ENCODE peak calls at places on chromosome 18, in eight cellular contexts. E is NCI-H1694 treated with DMSO at 0.1 percent for 48 hours; I is A549; T is uterus; G is esophagus squamous epithelium; P is DND-41; C is nephron progenitor cell; U is stimulated activated CD8-positive, alpha-beta memory T cell treated with anti-CD3 and anti-CD28 coated beads, Interleukin-2, amount 100 ng/mL, for 1 hour. L is an unnamed sample.

GRCh38 chr18:48994044-48994651 is 43.4 kb upstream of the SMAD7 start:
- DNase-seq in E (no peak), I (no peak), T (peak; percentile 76), G (no peak), P (no peak), C (no peak), U (no peak), L (no peak)

GRCh38 chr18:48959921-48960920 is 9.5 kb upstream of the SMAD7 start:
- DNase-seq in E (no peak), I (no peak), T (no peak), G (no peak), P (no peak), C (no peak), U (no peak), L (no peak)

GRCh38 chr18:34283506-34283905 is 58.8 kb upstream of the NOL4 start:
- DNase-seq in E (no peak), I (no peak), T (no peak), G (no peak), P (no peak), C (no peak), U (no peak), L (no peak)

GRCh38 chr18:6202861-6203260 is 211.8 kb downstream of the L3MBTL4 start:
- DNase-seq in E (no peak), I (no peak), T (no peak), G (no peak), P (no peak), C (no peak), U (no peak), L (no peak)

GRCh38 chr18:55381277-55381676 is 206.7 kb downstream of the TCF4 start:
- DNase-seq in E (no peak), I (no peak), T (no peak), G (no peak), P (no peak), C (no peak), U (no peak), L (no peak)

GRCh38 chr18:2482711-2483475 is 88.4 kb downstream of the METTL4 start:
- DNase-seq in E (peak; percentile 2), I (no peak), T (no peak), G (no peak), P (no peak), C (no peak), U (no peak), L (no peak)

GRCh38 chr18:42760290-42760689 is 355.2 kb downstream of the RIT2 start:
- DNase-seq in E (no peak), I (no peak), T (no peak), G (no peak), P (no peak), C (no peak), U (no peak), L (no peak)

GRCh38 chr18:79856119-79857080 is 58.7 kb downstream of the KCNG2 start:
- DNase-seq in E (peak; percentile 58), I (peak; percentile 10), T (no peak), G (no peak), P (peak; percentile 47), C (no peak), U (no peak), L (no peak)

GRCh38 chr18:3368193-3368592 is 81.8 kb upstream of the TGIF1 start:
- DNase-seq in E (no peak), I (no peak), T (no peak), G (no peak), P (no peak), C (no peak), U (no peak), L (peak; percentile 84)

GRCh38 chr18:75205760-75206109 is 3.2 kb downstream of the PTGR3 start:
- DNase-seq in E (no peak), I (no peak), T (no peak), G (no peak), P (no peak), C (peak; percentile 46), U (no peak), L (no peak)

GRCh38 chr18:3060667-3061580 is 48.0 kb upstream of the LPIN2 start:
- DNase-seq in E (no peak), I (no peak), T (no peak), G (no peak), P (peak; percentile 65), C (no peak), U (no peak), L (no peak)

GRCh38 chr18:79610461-79611039 is 69.1 kb upstream of the CTDP1 start:
- DNase-seq in E (no peak), I (no peak), T (no peak), G (no peak), P (no peak), C (no peak), U (no peak), L (no peak)

GRCh38 chr18:22343613-22344012 is 74.1 kb downstream of the CTAGE1 start:
- DNase-seq in E (no peak), I (no peak), T (no peak), G (no peak), P (no peak), C (no peak), U (no peak), L (no peak)

GRCh38 chr18:33923980-33924379 is 300.7 kb downstream of the NOL4 start:
- DNase-seq in E (no peak), I (no peak), T (no peak), G (no peak), P (no peak), C (no peak), U (no peak), L (no peak)

GRCh38 chr18:54612237-54612636 is 21.2 kb downstream of the DYNAP start:
- DNase-seq in E (no peak), I (no peak), T (no peak), G (no peak), P (no peak), C (no peak), U (no peak), L (no peak)

GRCh38 chr18:72819050-72819449 is 48.7 kb downstream of the NETO1 start:
- DNase-seq in E (no peak), I (no peak), T (no peak), G (no peak), P (no peak), C (no peak), U (no peak), L (no peak)

GRCh38 chr18:50320719-50321118 is 33.2 kb upstream of the CXXC1 start:
- DNase-seq in E (no peak), I (no peak), T (no peak), G (no peak), P (no peak), C (no peak), U (no peak), L (no peak)

GRCh38 chr18:46917808-46918600 is 602 bp downstream of the KATNAL2 start:
- DNase-seq in E (no peak), I (no peak), T (peak; percentile 29), G (no peak), P (peak; percentile 46), C (peak; percentile 45), U (peak; percentile 2), L (no peak)

L was measured in HS-27A.